ENCODE peak calls at places on chromosomes 7 and 10, in five cellular contexts. E is IMR-90, Z is cardiac muscle cell, I is KG1, W is ELR. X is an unnamed sample.

GRCh38 chr10:119104653-119105024 is 726 bp downstream of the DENND10 start:
- DNase-seq in E (no peak), I (no peak), W (peak), Z (peak), X (peak)

GRCh38 chr7:22333680-22334141 is 23.2 kb downstream of the RAPGEF5 start:
- DNase-seq in Z (no peak), W (no peak), E (no peak), I (no peak), X (peak)

GRCh38 chr10:6525599-6526160 is 54.4 kb downstream of the PRKCQ start:
- DNase-seq in W (no peak), E (no peak), I (no peak), Z (peak), X (no peak)

GRCh38 chr10:100357073-100357858 is 10.2 kb downstream of the SCD start:
- DNase-seq in W (no peak), I (no peak), Z (no peak), E (no peak), X (no peak)

GRCh38 chr7:138538518-138538917 is 78.5 kb downstream of the TRIM24 start:
- DNase-seq in I (no peak), Z (peak), E (peak), W (peak), X (peak)

GRCh38 chr7:94898340-94898739 is 9.1 kb upstream of the PPP1R9A start:
- DNase-seq in I (no peak), W (no peak), Z (no peak), E (no peak), X (no peak)

GRCh38 chr10:7541137-7542087 is 125.4 kb downstream of the ITIH5 start:
- DNase-seq in W (no peak), I (no peak), E (peak), Z (peak), X (peak)

GRCh38 chr10:133292919-133293809 is 15.5 kb downstream of the TUBGCP2 start:
- DNase-seq in W (peak), Z (peak), I (no peak), E (peak), X (no peak)

GRCh38 chr10:44935201-44935960 is 24.2 kb upstream of the RASSF4 start:
- DNase-seq in E (peak), Z (peak), W (peak), I (no peak), X (no peak)

GRCh38 chr7:123749537-123749857 is 694 bp upstream of the WASL start:
- DNase-seq in Z (peak), I (peak), W (peak), E (peak), X (no peak)

GRCh38 chr10:125231116-125231812 is 70.9 kb upstream of the CTBP2 start:
- DNase-seq in I (no peak), W (peak), Z (peak), E (peak), X (peak)

GRCh38 chr7:30322656-30323355 is 38.4 kb downstream of the ZNRF2 start:
- DNase-seq in E (no peak), Z (no peak), I (no peak), W (no peak), X (no peak)

X was measured in left kidney.